ENCODE peak calls at places on chromosomes 7 and 10, in six cellular contexts. N is OCI-LY7, D is IMR-90, G is fibroblast of lung, R is GM23338, M is transverse colon. X is an unnamed sample.

GRCh38 chr7:36278767-36279171 is 110.9 kb upstream of the ANLN start:
- DNase-seq in N (no peak), D (peak), G (peak), R (peak), M (no peak), X (no peak)

GRCh38 chr10:26331376-26331775 is 106.8 kb upstream of the APBB1IP start:
- DNase-seq in N (no peak), D (no peak), G (no peak), R (no peak), M (no peak), X (no peak)

GRCh38 chr7:2729043-2729892 is 41.3 kb downstream of the AMZ1 start:
- DNase-seq in N (no peak), D (peak), G (peak), R (no peak), M (no peak), X (no peak)

GRCh38 chr7:127920787-127921438 is 110.3 kb downstream of the LRRC4 start:
- DNase-seq in N (no peak), D (peak), G (peak), R (no peak), M (no peak), X (no peak)

GRCh38 chr7:110573862-110574528 is 516.9 kb upstream of the LRRN3 start:
- DNase-seq in N (no peak), D (peak), G (peak), R (no peak), M (no peak), X (no peak)

GRCh38 chr10:79176949-79177602 is 108.3 kb downstream of the ZMIZ1 start:
- DNase-seq in N (peak), D (peak), G (peak), R (no peak), M (no peak), X (no peak)

GRCh38 chr7:112238852-112239610 is 32.5 kb downstream of the ZNF277 start:
- DNase-seq in N (no peak), D (peak), G (peak), R (no peak), M (no peak), X (no peak)

GRCh38 chr10:72297968-72298773 is 24.4 kb downstream of the DDIT4 start:
- DNase-seq in N (peak), D (peak), G (peak), R (peak), M (peak), X (peak)

GRCh38 chr7:106376026-106376799 is 91.4 kb upstream of the NAMPT start:
- DNase-seq in N (no peak), D (no peak), G (peak), R (no peak), M (no peak), X (no peak)

GRCh38 chr10:112335104-112335840 is 38.6 kb upstream of the ACSL5 start:
- DNase-seq in N (no peak), D (peak), G (no peak), R (no peak), M (no peak), X (no peak)

GRCh38 chr7:96949766-96950165 is 55.6 kb upstream of the DLX6 start:
- DNase-seq in N (no peak), D (no peak), G (no peak), R (no peak), M (no peak), X (no peak)

GRCh38 chr7:43583424-43584199 is 704 bp downstream of the STK17A start:
- DNase-seq in N (peak), D (peak), G (peak), R (peak), M (peak), X (peak)

GRCh38 chr7:102927303-102927933 is 14.6 kb downstream of the LRRC17 start:
- DNase-seq in N (no peak), D (no peak), G (no peak), R (no peak), M (no peak), X (no peak)

GRCh38 chr10:118035358-118036031 is 11.2 kb downstream of the RAB11FIP2 start:
- DNase-seq in N (no peak), D (no peak), G (peak), R (no peak), M (no peak), X (no peak)

GRCh38 chr7:139739863-139740597 is 37.8 kb downstream of the HIPK2 start:
- DNase-seq in N (no peak), D (no peak), G (no peak), R (no peak), M (peak), X (peak)

GRCh38 chr10:48938281-48938680 is 1.4 kb downstream of the LRRC18 start:
- DNase-seq in N (no peak), D (no peak), G (no peak), R (no peak), M (no peak), X (no peak)

GRCh38 chr10:110556993-110557601 is 10.4 kb upstream of the SMC3 start:
- DNase-seq in N (peak), D (peak), G (peak), R (peak), M (peak), X (no peak)

GRCh38 chr10:95841711-95842498 is 65.9 kb upstream of the CC2D2B start:
- DNase-seq in N (peak), D (peak), G (peak), R (peak), M (peak), X (no peak)

GRCh38 chr7:35648367-35648766 is 46.6 kb downstream of the HERPUD2 start:
- DNase-seq in N (no peak), D (no peak), G (no peak), R (no peak), M (no peak), X (peak)

GRCh38 chr7:23918856-23919255 is 208.8 kb downstream of the STK31 start:
- DNase-seq in N (no peak), D (no peak), G (peak), R (peak), M (no peak), X (no peak)

GRCh38 chr10:7797582-7797981 is 9.6 kb downstream of the ATP5F1C start:
- DNase-seq in N (no peak), D (peak), G (peak), R (no peak), M (no peak), X (no peak)

GRCh38 chr10:121669010-121669366 is 70.7 kb upstream of the FGFR2 start:
- DNase-seq in N (no peak), D (no peak), G (no peak), R (no peak), M (no peak), X (no peak)

GRCh38 chr10:65660006-65660405 is 1265.8 kb upstream of the LRRTM3 start:
- DNase-seq in N (no peak), D (no peak), G (no peak), R (no peak), M (no peak), X (no peak)

GRCh38 chr10:78058562-78058961 is 24.9 kb downstream of the RPS24 start:
- DNase-seq in N (no peak), D (no peak), G (no peak), R (no peak), M (no peak), X (no peak)

GRCh38 chr7:30135551-30136271 is 925 bp downstream of the MTURN start:
- DNase-seq in N (peak), D (peak), G (peak), R (peak), M (peak), X (peak)

GRCh38 chr10:51430506-51430905 is 268.9 kb downstream of the CSTF2T start:
- DNase-seq in N (no peak), D (no peak), G (peak), R (no peak), M (no peak), X (no peak)

GRCh38 chr7:25073451-25073850 is 51.6 kb downstream of the CYCS start:
- DNase-seq in N (peak), D (peak), G (peak), R (no peak), M (no peak), X (no peak)

GRCh38 chr7:98870071-98870651 is 347 bp upstream of the TMEM130 start:
- DNase-seq in N (peak), D (peak), G (peak), R (peak), M (peak), X (peak)

GRCh38 chr10:3487228-3487627 is 297.8 kb downstream of the KLF6 start:
- DNase-seq in N (no peak), D (no peak), G (no peak), R (no peak), M (no peak), X (no peak)

GRCh38 chr10:27636816-27637215 is 108.8 kb downstream of the MKX start:
- DNase-seq in N (no peak), D (no peak), G (no peak), R (no peak), M (no peak), X (no peak)

GRCh38 chr7:53218730-53219504 is 183.5 kb downstream of the POM121L12 start:
- DNase-seq in N (no peak), D (no peak), G (no peak), R (peak), M (no peak), X (peak)

GRCh38 chr7:18565337-18565736 is 69.8 kb downstream of the HDAC9 start:
- DNase-seq in N (no peak), D (no peak), G (peak), R (no peak), M (no peak), X (no peak)

GRCh38 chr10:6053816-6054581 is 8.2 kb downstream of the IL2RA start:
- DNase-seq in N (no peak), D (no peak), G (no peak), R (no peak), M (peak), X (peak)

GRCh38 chr10:132166216-132166950 is 20.4 kb upstream of the DPYSL4 start:
- DNase-seq in N (no peak), D (no peak), G (no peak), R (no peak), M (no peak), X (no peak)

GRCh38 chr10:104254493-104255243 is at the start of gene GSTO1:
- DNase-seq in N (peak), D (peak), G (peak), R (peak), M (peak), X (peak)

GRCh38 chr7:102111758-102112119 is 174.9 kb upstream of the SH2B2 start:
- DNase-seq in N (no peak), D (no peak), G (no peak), R (peak), M (no peak), X (no peak)

GRCh38 chr10:58436071-58436470 is 50.9 kb downstream of the TFAM start:
- DNase-seq in N (peak), D (no peak), G (no peak), R (peak), M (no peak), X (no peak)

GRCh38 chr10:36177071-36177470 is 535.0 kb upstream of the FZD8 start:
- DNase-seq in N (no peak), D (no peak), G (no peak), R (no peak), M (no peak), X (no peak)

GRCh38 chr10:44385726-44386438 is 985 bp upstream of the CXCL12 start:
- DNase-seq in N (no peak), D (no peak), G (no peak), R (peak), M (no peak), X (no peak)
- H3K27ac ChIP-seq in N (no peak), D (no peak), G (no peak), R (no peak), M (peak), X (peak)

GRCh38 chr7:40151504-40151903 is 16.7 kb downstream of the SUGCT start:
- DNase-seq in N (no peak), D (no peak), G (no peak), R (no peak), M (no peak), X (no peak)

GRCh38 chr7:40148671-40149070 is 13.9 kb downstream of the SUGCT start:
- DNase-seq in N (no peak), D (no peak), G (no peak), R (peak), M (no peak), X (no peak)

GRCh38 chr7:40147371-40148246 is 12.8 kb downstream of the SUGCT start:
- DNase-seq in N (no peak), D (no peak), G (no peak), R (peak), M (no peak), X (no peak)
- H3K4me3 ChIP-seq in N (no peak), D (no peak), G (no peak), R (no peak), M (no peak), X (no peak)

DNA sequence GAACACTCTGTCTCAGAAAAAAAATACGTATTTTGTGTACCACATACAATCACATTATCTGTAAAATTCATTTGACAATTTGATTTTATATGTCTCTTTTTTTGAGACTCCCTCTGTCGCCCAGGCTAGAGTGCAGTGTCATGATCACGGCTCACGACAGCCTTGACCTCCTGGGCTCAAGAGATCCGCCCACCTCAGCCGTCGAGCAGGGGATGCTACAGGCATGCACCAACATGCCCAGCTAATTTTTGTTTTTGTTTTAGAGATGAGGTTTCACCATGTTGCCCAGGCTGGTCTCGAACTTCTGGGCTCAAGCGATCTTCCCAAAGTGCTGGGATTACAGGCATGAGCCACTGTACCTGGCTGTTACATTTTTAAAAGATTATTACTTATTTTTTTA is 11.6 kb upstream of the BAZ1B start:
- DNase-seq in N (no peak), D (no peak), G (no peak), R (no peak), M (no peak), X (no peak)
- H3K27ac ChIP-seq in N (no peak), D (peak), G (no peak), R (peak), M (no peak), X (no peak)

GRCh38 chr7:149735181-149735602 is 38.2 kb downstream of the ZNF467 start:
- DNase-seq in N (no peak), D (no peak), G (no peak), R (no peak), M (no peak), X (no peak)

GRCh38 chr7:149733554-149734513 is 39.6 kb downstream of the ZNF467 start:
- DNase-seq in N (no peak), D (no peak), G (no peak), R (no peak), M (no peak), X (no peak)

GRCh38 chr7:149734514-149735075 is 38.8 kb downstream of the ZNF467 start:
- DNase-seq in N (peak), D (no peak), G (no peak), R (no peak), M (no peak), X (no peak)

GRCh38 chr7:149735779-149736477 is 37.5 kb downstream of the ZNF467 start:
- DNase-seq in N (no peak), D (no peak), G (no peak), R (no peak), M (no peak), X (peak)

DNA sequence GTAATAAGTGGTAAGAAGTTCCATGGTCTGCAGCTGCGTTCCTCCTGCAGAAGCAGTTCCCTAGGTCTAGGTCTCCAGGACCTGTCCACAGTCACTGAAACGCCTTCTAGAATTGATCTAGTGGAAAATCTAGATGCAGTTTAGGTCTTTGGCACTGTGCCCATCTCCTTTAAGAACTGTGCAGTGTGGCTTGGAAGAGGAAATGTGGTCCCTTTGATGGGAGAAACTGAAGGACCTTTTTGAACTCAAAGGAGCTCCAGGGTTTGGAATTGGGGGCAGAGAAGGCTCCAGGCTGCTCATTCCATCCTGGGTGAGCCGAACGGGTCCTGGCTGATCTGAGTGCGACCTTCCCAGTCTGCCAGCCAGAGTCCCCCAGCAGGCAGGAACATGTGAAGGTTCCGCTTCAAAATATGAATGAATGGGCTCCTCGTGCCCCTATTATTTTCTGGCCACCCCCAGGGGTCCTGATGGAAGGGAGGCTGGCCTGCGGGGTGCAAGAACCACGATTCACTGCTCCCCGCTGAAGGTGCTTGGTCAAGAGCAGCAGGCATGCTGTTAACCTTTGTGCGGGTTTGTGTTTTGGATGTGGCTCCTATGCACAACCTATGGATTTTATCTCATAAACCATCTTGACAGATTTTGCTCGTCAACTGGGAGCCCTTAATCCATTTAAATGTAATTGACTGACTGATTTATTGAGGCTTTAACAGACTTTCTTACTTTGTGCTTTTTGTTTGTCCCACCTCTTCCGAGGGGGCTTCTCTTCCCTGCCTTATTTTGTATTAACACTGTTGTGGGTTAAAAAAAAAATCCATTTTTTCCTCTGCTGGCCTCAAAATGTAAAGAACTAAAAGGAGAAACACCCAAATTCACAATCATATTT is 36.7 kb downstream of the ZNF467 start:
- DNase-seq in N (no peak), D (no peak), G (peak), R (no peak), M (no peak), X (no peak)
- H3K4me3 ChIP-seq in N (no peak), D (no peak), G (no peak), R (no peak), M (no peak), X (no peak)

GRCh38 chr10:84850826-84851225 is 522.4 kb downstream of the CCSER2 start:
- DNase-seq in N (no peak), D (no peak), G (no peak), R (no peak), M (no peak), X (no peak)
- H3K27ac ChIP-seq in N (no peak), D (no peak), G (no peak), R (no peak), M (no peak), X (no peak)

GRCh38 chr7:116271980-116272886 is 61.9 kb downstream of the TES start:
- DNase-seq in N (no peak), D (peak), G (peak), R (no peak), M (peak), X (no peak)
- H3K4me3 ChIP-seq in N (no peak), D (peak), G (peak), R (no peak), M (no peak), X (no peak)

GRCh38 chr7:3762146-3762831 is 461.2 kb downstream of the SDK1 start:
- DNase-seq in N (no peak), D (no peak), G (no peak), R (peak), M (no peak), X (no peak)
- H3K27ac ChIP-seq in N (no peak), D (peak), G (no peak), R (no peak), M (no peak), X (no peak)

DNA sequence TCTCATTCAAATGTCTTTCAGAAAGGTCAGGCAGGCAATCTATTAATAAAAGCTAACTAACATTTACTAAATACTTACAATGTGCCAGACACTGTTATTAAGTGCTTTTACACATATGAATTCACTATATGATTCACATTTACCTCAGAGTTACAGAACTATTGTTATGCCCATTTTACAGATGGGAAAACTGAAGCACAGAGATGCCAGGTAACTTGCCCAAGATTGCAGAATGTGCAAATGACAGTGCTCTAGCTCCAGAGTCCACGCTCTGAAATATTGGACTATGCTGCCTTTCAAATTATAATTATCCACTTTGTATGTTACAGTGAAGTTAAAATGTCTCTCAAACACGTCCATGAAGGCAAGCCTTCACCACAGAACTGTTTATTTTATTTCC is 22.0 kb downstream of the UPF2 start:
- DNase-seq in N (no peak), D (no peak), G (no peak), R (no peak), M (no peak), X (no peak)
- H3K4me3 ChIP-seq in N (no peak), D (no peak), G (no peak), R (no peak), M (no peak), X (no peak)

GRCh38 chr10:24957624-24958435 is 5.4 kb upstream of the PRTFDC1 start:
- DNase-seq in N (no peak), D (peak), G (peak), R (no peak), M (no peak), X (no peak)
- H3K27ac ChIP-seq in N (no peak), D (peak), G (peak), R (no peak), M (peak), X (peak)

GRCh38 chr7:150801242-150801945 is 825 bp downstream of the TMEM176A start:
- DNase-seq in N (no peak), D (no peak), G (no peak), R (no peak), M (peak), X (no peak)
- H3K4me3 ChIP-seq in N (no peak), D (no peak), G (peak), R (peak), M (peak), X (no peak)